ENCODE peak calls at places on chromosomes 7 and 10, in four cellular contexts. N, V, Z and R are unnamed samples.
A peak's percentile ranks its signal among the peaks of the same experiment; 100 is the strongest.

GRCh38 chr7:29249860-29250259 is 55.3 kb downstream of the CHN2 start:
- DNase-seq in N (no peak), V (no peak), Z (no peak), R (no peak)

GRCh38 chr7:113015038-113015645 is 71.5 kb downstream of the GPR85 start:
- DNase-seq in N (peak; percentile 37), V (peak; percentile 35), Z (no peak), R (peak; percentile 30)

GRCh38 chr7:28272461-28272877 is 91.9 kb upstream of the JAZF1 start:
- DNase-seq in N (peak; percentile 81), V (no peak), Z (peak; percentile 45), R (peak; percentile 84)

GRCh38 chr10:15898046-15898445 is 37.7 kb upstream of the MINDY3 start:
- DNase-seq in N (no peak), V (no peak), Z (no peak), R (no peak)

GRCh38 chr7:157514746-157515145 is 177.9 kb downstream of the DNAJB6 start:
- DNase-seq in N (no peak), V (no peak), Z (no peak), R (no peak)

GRCh38 chr10:99280472-99280871 is 44.8 kb upstream of the HPSE2 start:
- DNase-seq in N (no peak), V (no peak), Z (no peak), R (no peak)

GRCh38 chr7:1415389-1415990 is 43.8 kb downstream of the MICALL2 start:
- DNase-seq in N (no peak), V (no peak), Z (no peak), R (no peak)

GRCh38 chr10:42422911-42423310 is 215.5 kb downstream of the ZNF33B start:
- DNase-seq in N (no peak), V (no peak), Z (no peak), R (no peak)

GRCh38 chr7:143884978-143885559 is 16.9 kb downstream of the TCAF1 start:
- DNase-seq in N (peak; percentile 76), V (no peak), Z (no peak), R (peak; percentile 93)